ENCODE peak calls at places on chromosome 4, in four cellular contexts. T is nucleus accumbens; C is activated naive CD4-positive, alpha-beta T cell; Q is non-pigmented ciliary epithelial cell. L is an unnamed sample.

GRCh38 chr4:38009421-38009820 is 49.2 kb downstream of the PTTG2 start:
- DNase-seq in T (no peak), C (no peak), Q (no peak), L (no peak)

GRCh38 chr4:111798840-111799239 is 346.4 kb upstream of the FAM241A start:
- DNase-seq in T (no peak), C (no peak), Q (no peak), L (no peak)

GRCh38 chr4:183919173-183919572 is 14.1 kb downstream of the STOX2 start:
- DNase-seq in T (no peak), C (no peak), Q (no peak), L (no peak)

GRCh38 chr4:77220841-77221613 is 64.0 kb downstream of the CCNG2 start:
- DNase-seq in T (no peak), C (no peak), Q (no peak), L (no peak)

GRCh38 chr4:39846135-39846534 is 131.6 kb downstream of the PDS5A start:
- DNase-seq in T (no peak), C (no peak), Q (no peak), L (no peak)

GRCh38 chr4:133995243-133995960 is 206.2 kb downstream of the PABPC4L start:
- DNase-seq in T (no peak), C (no peak), Q (no peak), L (no peak)

GRCh38 chr4:123889376-123889945 is 492.9 kb downstream of the SPRY1 start:
- DNase-seq in T (no peak), C (no peak), Q (no peak), L (no peak)

GRCh38 chr4:99024481-99025275 is 29.2 kb downstream of the METAP1 start:
- DNase-seq in T (no peak), C (no peak), Q (no peak), L (no peak)